ENCODE peak calls at places on chromosome 15, in seven cellular contexts. One of them, this sample, is unnamed.

GRCh38 chr15:28957606-28958498 is 72.1 kb downstream of the APBA2 start:
- DNase-seq in lower lobe of right lung: no peak
- DNase-seq in psoas muscle: no peak
- DNase-seq in K562: no peak
- DNase-seq in choroid plexus epithelial cell: no peak
- DNase-seq in thyroid gland: no peak
- DNase-seq in RWPE1: no peak
- DNase-seq in this sample: no peak

GRCh38 chr15:65337436-65338070 is 33.1 kb downstream of the RNU5B-1 start:
- DNase-seq in RWPE1: no peak
- DNase-seq in K562: no peak
- DNase-seq in thyroid gland: no peak
- DNase-seq in psoas muscle: no peak
- DNase-seq in choroid plexus epithelial cell: no peak
- DNase-seq in lower lobe of right lung: no peak
- DNase-seq in this sample: no peak

GRCh38 chr15:39025881-39026280 is 461.3 kb upstream of the RASGRP1 start:
- DNase-seq in K562: no peak
- DNase-seq in choroid plexus epithelial cell: no peak
- DNase-seq in psoas muscle: no peak
- DNase-seq in thyroid gland: no peak
- DNase-seq in RWPE1: no peak
- DNase-seq in lower lobe of right lung: no peak
- DNase-seq in this sample: no peak

GRCh38 chr15:65881766-65882434 is 12.6 kb downstream of the RAB11A start:
- DNase-seq in choroid plexus epithelial cell: no peak
- DNase-seq in psoas muscle: no peak
- DNase-seq in lower lobe of right lung: no peak
- DNase-seq in K562: no peak
- DNase-seq in thyroid gland: no peak
- DNase-seq in RWPE1: no peak
- DNase-seq in this sample: no peak

GRCh38 chr15:78617131-78617915 is 3.5 kb downstream of the CHRNA3 start:
- DNase-seq in thyroid gland: no peak
- DNase-seq in choroid plexus epithelial cell: no peak
- DNase-seq in RWPE1: peak; percentile 26
- DNase-seq in psoas muscle: no peak
- DNase-seq in lower lobe of right lung: no peak
- DNase-seq in K562: no peak
- DNase-seq in this sample: no peak

GRCh38 chr15:71957026-71957425 is 146.7 kb downstream of the NR2E3 start:
- DNase-seq in lower lobe of right lung: no peak
- DNase-seq in RWPE1: no peak
- DNase-seq in choroid plexus epithelial cell: peak; percentile 51
- DNase-seq in K562: no peak
- DNase-seq in psoas muscle: no peak
- DNase-seq in thyroid gland: no peak
- DNase-seq in this sample: no peak

GRCh38 chr15:51878446-51879386 is 49.3 kb downstream of the TMOD3 start:
- DNase-seq in choroid plexus epithelial cell: peak; percentile 93
- DNase-seq in psoas muscle: no peak
- DNase-seq in lower lobe of right lung: no peak
- DNase-seq in RWPE1: no peak
- DNase-seq in K562: peak; percentile 52
- DNase-seq in thyroid gland: no peak
- DNase-seq in this sample: peak; percentile 7

GRCh38 chr15:34721802-34722795 is 32.7 kb downstream of the GJD2 start:
- DNase-seq in choroid plexus epithelial cell: peak; percentile 31
- DNase-seq in thyroid gland: peak; percentile 12
- DNase-seq in lower lobe of right lung: no peak
- DNase-seq in K562: no peak
- DNase-seq in RWPE1: peak; percentile 77
- DNase-seq in psoas muscle: peak; percentile 63
- DNase-seq in this sample: peak; percentile 4

GRCh38 chr15:77034620-77035467 is 36.1 kb downstream of the TSPAN3 start:
- DNase-seq in psoas muscle: peak; percentile 44
- DNase-seq in thyroid gland: no peak
- DNase-seq in K562: peak; percentile 66
- DNase-seq in RWPE1: no peak
- DNase-seq in choroid plexus epithelial cell: peak; percentile 39
- DNase-seq in lower lobe of right lung: peak; percentile 56
- DNase-seq in this sample: peak; percentile 61

GRCh38 chr15:62453356-62453755 is 288.3 kb upstream of the C2CD4B start:
- DNase-seq in RWPE1: no peak
- DNase-seq in lower lobe of right lung: no peak
- DNase-seq in choroid plexus epithelial cell: no peak
- DNase-seq in psoas muscle: no peak
- DNase-seq in thyroid gland: no peak
- DNase-seq in K562: no peak
- DNase-seq in this sample: no peak

GRCh38 chr15:45751629-45752028 is 116.8 kb downstream of the SQOR start:
- DNase-seq in K562: no peak
- DNase-seq in lower lobe of right lung: no peak
- DNase-seq in RWPE1: no peak
- DNase-seq in psoas muscle: no peak
- DNase-seq in thyroid gland: no peak
- DNase-seq in choroid plexus epithelial cell: no peak
- DNase-seq in this sample: no peak

GRCh38 chr15:91864669-91865068 is 11.2 kb downstream of the SLCO3A1 start:
- DNase-seq in psoas muscle: no peak
- DNase-seq in choroid plexus epithelial cell: no peak
- DNase-seq in thyroid gland: peak; percentile 38
- DNase-seq in lower lobe of right lung: no peak
- DNase-seq in K562: no peak
- DNase-seq in RWPE1: no peak
- DNase-seq in this sample: no peak

GRCh38 chr15:69724331-69724730 is 271.7 kb downstream of the RPLP1 start:
- DNase-seq in psoas muscle: no peak
- DNase-seq in lower lobe of right lung: no peak
- DNase-seq in choroid plexus epithelial cell: no peak
- DNase-seq in K562: no peak
- DNase-seq in RWPE1: no peak
- DNase-seq in thyroid gland: no peak
- DNase-seq in this sample: no peak

GRCh38 chr15:69725957-69726356 is 273.3 kb downstream of the RPLP1 start:
- DNase-seq in thyroid gland: no peak
- DNase-seq in lower lobe of right lung: peak; percentile 59
- DNase-seq in psoas muscle: no peak
- DNase-seq in choroid plexus epithelial cell: no peak
- DNase-seq in RWPE1: no peak
- DNase-seq in K562: no peak
- DNase-seq in this sample: no peak

GRCh38 chr15:69722924-69723323 is 270.3 kb downstream of the RPLP1 start:
- DNase-seq in thyroid gland: no peak
- DNase-seq in K562: no peak
- DNase-seq in choroid plexus epithelial cell: no peak
- DNase-seq in RWPE1: no peak
- DNase-seq in lower lobe of right lung: no peak
- DNase-seq in psoas muscle: no peak
- DNase-seq in this sample: no peak

GRCh38 chr15:69725210-69725609 is 272.6 kb downstream of the RPLP1 start:
- DNase-seq in lower lobe of right lung: no peak
- DNase-seq in psoas muscle: no peak
- DNase-seq in choroid plexus epithelial cell: no peak
- DNase-seq in thyroid gland: no peak
- DNase-seq in RWPE1: no peak
- DNase-seq in K562: no peak
- DNase-seq in this sample: no peak

GRCh38 chr15:69723404-69724097 is 270.9 kb downstream of the RPLP1 start:
- DNase-seq in RWPE1: no peak
- DNase-seq in thyroid gland: peak; percentile 49
- DNase-seq in psoas muscle: peak; percentile 32
- DNase-seq in lower lobe of right lung: no peak
- DNase-seq in choroid plexus epithelial cell: no peak
- DNase-seq in K562: no peak
- DNase-seq in this sample: no peak
- TF ChIP-seq CTCF in RWPE1: no peak
- TF ChIP-seq CTCF in thyroid gland: no peak
- TF ChIP-seq CTCF in psoas muscle: no peak
- TF ChIP-seq CTCF in lower lobe of right lung: no peak
- TF ChIP-seq CTCF in choroid plexus epithelial cell: peak; percentile 46
- TF ChIP-seq CTCF in K562: no peak
- TF ChIP-seq CTCF in this sample: no peak

GRCh38 chr15:73694419-73694818 is 10.2 kb downstream of the CD276 start:
- DNase-seq in psoas muscle: no peak
- DNase-seq in thyroid gland: no peak
- DNase-seq in lower lobe of right lung: no peak
- DNase-seq in choroid plexus epithelial cell: peak; percentile 65
- DNase-seq in RWPE1: no peak
- DNase-seq in K562: no peak
- DNase-seq in this sample: no peak

GRCh38 chr15:73688455-73688854 is 4.3 kb downstream of the CD276 start:
- DNase-seq in lower lobe of right lung: no peak
- DNase-seq in thyroid gland: no peak
- DNase-seq in psoas muscle: no peak
- DNase-seq in RWPE1: no peak
- DNase-seq in K562: no peak
- DNase-seq in choroid plexus epithelial cell: peak; percentile 35
- DNase-seq in this sample: no peak

GRCh38 chr15:73695773-73696640 is 11.8 kb downstream of the CD276 start:
- DNase-seq in lower lobe of right lung: no peak
- DNase-seq in psoas muscle: no peak
- DNase-seq in choroid plexus epithelial cell: no peak
- DNase-seq in K562: no peak
- DNase-seq in thyroid gland: no peak
- DNase-seq in RWPE1: no peak
- DNase-seq in this sample: no peak

GRCh38 chr15:73686781-73687256 is 2.6 kb downstream of the CD276 start:
- DNase-seq in lower lobe of right lung: no peak
- DNase-seq in psoas muscle: no peak
- DNase-seq in choroid plexus epithelial cell: peak; percentile 85
- DNase-seq in K562: peak; percentile 31
- DNase-seq in thyroid gland: no peak
- DNase-seq in RWPE1: peak; percentile 71
- DNase-seq in this sample: no peak

DNA sequence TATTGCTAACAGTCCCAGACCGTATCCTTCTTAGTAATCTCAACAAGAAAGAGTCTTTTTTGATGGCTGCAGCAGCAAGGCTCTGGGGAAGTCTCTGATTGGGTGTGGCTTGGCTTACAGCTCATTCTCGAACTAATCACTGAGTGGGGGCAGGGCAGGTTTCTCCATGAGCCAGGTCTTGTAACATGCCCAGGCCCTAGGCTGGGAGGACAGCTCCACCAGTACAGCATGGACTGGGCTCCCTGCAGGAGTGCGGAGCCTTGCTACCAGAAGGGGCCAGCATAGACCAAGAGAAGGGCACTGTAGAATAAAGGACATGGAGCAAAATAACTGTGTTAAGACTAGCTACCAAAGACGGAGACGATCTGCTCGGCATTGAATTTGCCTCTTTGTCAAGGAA is 7.2 kb downstream of the CD276 start:
- DNase-seq in K562: peak; percentile 23
- DNase-seq in lower lobe of right lung: peak; percentile 60
- DNase-seq in psoas muscle: peak; percentile 68
- DNase-seq in RWPE1: peak; percentile 69
- DNase-seq in thyroid gland: peak; percentile 31
- DNase-seq in choroid plexus epithelial cell: peak; percentile 84
- DNase-seq in this sample: no peak
- TF ChIP-seq CTCF in K562: peak; percentile 13
- TF ChIP-seq CTCF in lower lobe of right lung: no peak
- TF ChIP-seq CTCF in psoas muscle: no peak
- TF ChIP-seq CTCF in RWPE1: no peak
- TF ChIP-seq CTCF in thyroid gland: no peak
- TF ChIP-seq CTCF in choroid plexus epithelial cell: peak; percentile 46
- TF ChIP-seq CTCF in this sample: no peak

GRCh38 chr15:81813215-81813614 is 232.6 kb downstream of the MEX3B start:
- DNase-seq in psoas muscle: no peak
- DNase-seq in choroid plexus epithelial cell: peak; percentile 47
- DNase-seq in lower lobe of right lung: no peak
- DNase-seq in K562: peak; percentile 14
- DNase-seq in RWPE1: peak; percentile 26
- DNase-seq in thyroid gland: peak; percentile 3
- DNase-seq in this sample: no peak
- TF ChIP-seq CTCF in psoas muscle: no peak
- TF ChIP-seq CTCF in choroid plexus epithelial cell: peak; percentile 70
- TF ChIP-seq CTCF in lower lobe of right lung: no peak
- TF ChIP-seq CTCF in K562: peak; percentile 55
- TF ChIP-seq CTCF in RWPE1: peak; percentile 16
- TF ChIP-seq CTCF in thyroid gland: no peak
- TF ChIP-seq CTCF in this sample: no peak

GRCh38 chr15:93071469-93071891 is 17.5 kb downstream of the RGMA start:
- DNase-seq in thyroid gland: peak; percentile 35
- DNase-seq in lower lobe of right lung: no peak
- DNase-seq in choroid plexus epithelial cell: peak; percentile 23
- DNase-seq in RWPE1: no peak
- DNase-seq in K562: no peak
- DNase-seq in psoas muscle: no peak
- DNase-seq in this sample: no peak

GRCh38 chr15:93070901-93071300 is 18.1 kb downstream of the RGMA start:
- DNase-seq in lower lobe of right lung: no peak
- DNase-seq in RWPE1: no peak
- DNase-seq in thyroid gland: no peak
- DNase-seq in choroid plexus epithelial cell: no peak
- DNase-seq in psoas muscle: no peak
- DNase-seq in K562: no peak
- DNase-seq in this sample: no peak

GRCh38 chr15:93073465-93073952 is 15.5 kb downstream of the RGMA start:
- DNase-seq in choroid plexus epithelial cell: no peak
- DNase-seq in thyroid gland: peak; percentile 8
- DNase-seq in lower lobe of right lung: peak; percentile 57
- DNase-seq in K562: no peak
- DNase-seq in RWPE1: no peak
- DNase-seq in psoas muscle: no peak
- DNase-seq in this sample: no peak

GRCh38 chr15:93072011-93072410 is 17.0 kb downstream of the RGMA start:
- DNase-seq in RWPE1: no peak
- DNase-seq in thyroid gland: peak; percentile 13
- DNase-seq in psoas muscle: no peak
- DNase-seq in lower lobe of right lung: no peak
- DNase-seq in choroid plexus epithelial cell: peak; percentile 78
- DNase-seq in K562: no peak
- DNase-seq in this sample: no peak

GRCh38 chr15:93072440-93073394 is 16.3 kb downstream of the RGMA start:
- DNase-seq in thyroid gland: peak; percentile 84
- DNase-seq in RWPE1: peak; percentile 87
- DNase-seq in lower lobe of right lung: peak; percentile 82
- DNase-seq in choroid plexus epithelial cell: peak; percentile 69
- DNase-seq in psoas muscle: peak; percentile 90
- DNase-seq in K562: peak; percentile 80
- DNase-seq in this sample: peak; percentile 80
- TF ChIP-seq CTCF in thyroid gland: no peak
- TF ChIP-seq CTCF in RWPE1: no peak
- TF ChIP-seq CTCF in lower lobe of right lung: no peak
- TF ChIP-seq CTCF in choroid plexus epithelial cell: no peak
- TF ChIP-seq CTCF in psoas muscle: no peak
- TF ChIP-seq CTCF in K562: no peak
- TF ChIP-seq CTCF in this sample: no peak

This sample was measured in Calu3.